ENCODE peak calls at places on chromosomes 4 and X, in four cellular contexts. L, S, V and W are unnamed samples.

GRCh38 chr4:16360694-16361262 is 134.5 kb upstream of the TAPT1 start:
- DNase-seq in L (no peak), S (no peak), V (no peak), W (peak)

GRCh38 chr4:83071116-83071515 is 36.1 kb downstream of the COPS4 start:
- DNase-seq in L (no peak), S (no peak), V (no peak), W (no peak)

GRCh38 chr4:101010987-101011386 is 336.3 kb downstream of the PPP3CA start:
- DNase-seq in L (no peak), S (no peak), V (no peak), W (no peak)

GRCh38 chrX:12702509-12703091 is 88.6 kb upstream of the PRPS2 start:
- DNase-seq in L (peak), S (peak), V (no peak), W (peak)

GRCh38 chrX:106780259-106780658 is 22.2 kb upstream of the TBC1D8B start:
- DNase-seq in L (no peak), S (no peak), V (no peak), W (no peak)

GRCh38 chrX:20718592-20718991 is 451.9 kb upstream of the RPS6KA3 start:
- DNase-seq in L (no peak), S (no peak), V (no peak), W (no peak)

GRCh38 chr4:64334964-64335363 is 74.3 kb downstream of the TECRL start:
- DNase-seq in L (no peak), S (no peak), V (no peak), W (no peak)

GRCh38 chrX:132664273-132664672 is 175.4 kb upstream of the MBNL3 start:
- DNase-seq in L (no peak), S (no peak), V (no peak), W (no peak)

GRCh38 chr4:145609494-145610427 is 9.4 kb upstream of the MMAA start:
- DNase-seq in L (peak), S (peak), V (peak), W (peak)

GRCh38 chr4:150867148-150867547 is 147.9 kb downstream of the LRBA start:
- DNase-seq in L (peak), S (peak), V (peak), W (peak)

DNA sequence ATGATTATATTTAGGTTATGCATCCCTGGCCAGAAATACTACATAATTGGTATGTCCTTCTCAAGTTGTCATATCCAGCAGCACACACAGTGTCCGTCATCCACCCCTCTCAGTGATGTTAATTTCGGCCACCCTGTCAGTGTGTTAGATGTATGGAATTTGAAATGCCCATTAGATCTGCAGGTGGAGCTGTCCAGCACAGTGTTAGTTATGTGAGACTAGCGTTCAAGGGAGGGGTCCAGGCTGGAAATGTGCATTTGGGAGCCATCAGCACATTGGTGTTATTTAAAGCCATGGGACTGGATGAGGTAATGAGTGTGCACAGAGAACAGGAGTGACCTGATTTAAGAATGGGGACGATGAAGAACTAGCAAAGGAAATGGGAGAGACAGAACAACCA is 22.4 kb downstream of the ANAPC4 start:
- DNase-seq in L (no peak), S (no peak), V (no peak), W (no peak)
- TF ChIP-seq MAX in L (no peak), S (no peak), V (no peak), W (no peak)

GRCh38 chr4:108030332-108030731 is 40.6 kb downstream of the HADH start:
- DNase-seq in L (peak), S (peak), V (no peak), W (peak)
- TF ChIP-seq JUNB in L (no peak), S (no peak), V (no peak), W (no peak)

DNA sequence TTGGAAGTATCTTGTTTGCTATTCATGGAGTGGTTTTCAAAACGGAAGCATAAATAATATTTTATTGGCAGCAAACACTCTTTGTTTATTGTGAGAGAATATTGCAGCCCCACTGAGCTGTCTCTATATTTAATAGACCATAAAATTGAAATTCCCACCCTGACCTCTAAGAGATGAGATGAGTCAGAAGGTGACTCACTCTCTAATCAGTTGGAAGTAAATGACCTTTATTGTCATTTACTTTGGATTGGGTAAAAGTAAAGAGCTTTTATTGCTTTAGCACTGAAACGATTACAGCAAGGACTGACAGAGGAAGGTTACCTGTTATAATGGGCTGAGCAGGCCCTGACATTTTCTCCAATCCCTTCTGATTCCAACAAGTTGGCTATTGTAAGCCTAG is 55.0 kb downstream of the SYTL5 start:
- DNase-seq in L (peak), S (peak), V (no peak), W (no peak)
- TF ChIP-seq MAX in L (no peak), S (no peak), V (no peak), W (no peak)

DNA sequence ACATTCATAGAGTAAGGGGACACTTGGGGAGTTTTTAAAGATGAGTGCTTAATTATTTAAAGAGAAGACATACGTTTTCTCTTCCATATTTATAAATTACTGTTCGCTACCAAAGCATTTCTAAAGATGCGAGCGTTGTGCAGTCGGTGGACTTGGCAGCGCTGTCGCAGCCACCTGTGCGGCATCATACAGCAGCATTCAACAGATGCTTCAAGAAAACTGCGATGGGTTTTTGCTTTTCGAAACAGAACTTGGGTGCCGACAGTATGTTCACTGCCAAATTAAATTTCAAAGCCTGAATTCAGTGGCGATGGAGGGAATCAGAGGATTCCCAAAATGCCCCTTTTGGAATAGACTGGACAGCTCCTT is 1.6 kb upstream of the HTR2C start:
- DNase-seq in L (no peak), S (no peak), V (no peak), W (no peak)
- TF ChIP-seq JUNB in L (no peak), S (no peak), V (no peak), W (no peak)

DNA sequence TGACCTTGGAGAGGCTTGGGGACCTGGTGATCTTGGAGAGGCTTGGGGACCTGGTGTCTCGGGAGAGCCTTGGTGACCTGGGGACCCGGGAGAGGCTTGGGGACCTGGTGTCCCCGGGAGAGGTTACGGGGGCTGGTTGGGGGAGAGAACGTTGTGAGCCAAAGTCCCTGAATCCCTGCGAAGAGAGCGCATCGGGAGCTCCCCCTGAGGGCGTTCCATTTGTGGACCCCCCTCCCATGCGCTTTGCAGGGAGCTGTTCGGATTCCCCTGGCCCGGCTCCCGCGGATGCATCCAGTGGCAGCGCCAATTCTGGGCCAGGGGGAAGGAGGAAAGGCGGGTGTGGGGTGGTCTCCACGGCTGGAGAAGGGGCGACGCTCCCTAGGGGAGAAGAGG is 13.3 kb downstream of the SHOX start:
- DNase-seq in L (no peak), S (no peak), V (no peak), W (no peak)
- TF ChIP-seq MAX in L (no peak), S (no peak), V (no peak), W (no peak)

GRCh38 chrX:150034788-150035187 is 96.5 kb upstream of the EOLA2 start:
- DNase-seq in L (no peak), S (no peak), V (no peak), W (no peak)

GRCh38 chrX:150037041-150037440 is 98.8 kb upstream of the EOLA2 start:
- DNase-seq in L (no peak), S (peak), V (no peak), W (no peak)

GRCh38 chrX:150036641-150037040 is 98.3 kb upstream of the EOLA2 start:
- DNase-seq in L (no peak), S (no peak), V (no peak), W (no peak)

GRCh38 chrX:150035531-150035930 is 97.2 kb upstream of the EOLA2 start:
- DNase-seq in L (peak), S (no peak), V (no peak), W (no peak)

DNA sequence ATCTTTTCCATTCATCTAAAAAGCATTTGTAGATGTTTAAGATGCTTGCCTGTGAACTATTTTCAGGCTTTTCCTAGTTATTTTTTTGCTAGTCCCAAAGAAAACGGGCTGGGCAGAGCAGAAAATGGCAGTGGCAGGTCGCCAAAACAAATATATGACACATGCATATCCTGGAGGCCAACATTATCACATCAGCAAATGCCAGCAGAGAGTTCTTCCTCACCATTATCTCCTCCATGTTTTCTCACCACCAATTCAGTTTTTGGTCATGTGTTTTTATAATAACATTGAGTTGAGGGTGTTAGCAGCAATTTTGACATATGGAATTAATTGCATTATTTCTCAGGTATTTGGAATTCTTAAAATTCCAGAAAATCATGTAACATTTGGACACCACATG is 97.9 kb upstream of the EOLA2 start:
- DNase-seq in L (peak), S (peak), V (no peak), W (no peak)
- TF ChIP-seq JUNB in L (peak), S (no peak), V (no peak), W (no peak)

GRCh38 chrX:134868766-134869495 is 121.9 kb upstream of the SMIM10 start:
- DNase-seq in L (peak), S (no peak), V (no peak), W (no peak)
- TF ChIP-seq MAX in L (no peak), S (no peak), V (no peak), W (no peak)

GRCh38 chrX:21847342-21847741 is 7.9 kb downstream of the MBTPS2 start:
- DNase-seq in L (no peak), S (no peak), V (no peak), W (no peak)
- TF ChIP-seq JUNB in L (no peak), S (no peak), V (no peak), W (no peak)